ENCODE peak calls at places on chromosomes 12 and 14, in six cellular contexts. One of them, this sample, is unnamed.

GRCh38 chr12:54154708-54155316 is 34.0 kb downstream of the SMUG1 start:
- DNase-seq in GM12878: no peak
- DNase-seq in HepG2: no peak
- DNase-seq in K562: no peak
- DNase-seq in GM23338: no peak
- DNase-seq in H1: no peak
- DNase-seq in this sample: no peak

GRCh38 chr14:23831591-23831990 is 122.0 kb upstream of the DHRS4 start:
- DNase-seq in GM12878: no peak
- DNase-seq in HepG2: no peak
- DNase-seq in K562: no peak
- DNase-seq in GM23338: no peak
- DNase-seq in H1: no peak
- DNase-seq in this sample: no peak

GRCh38 chr12:6553051-6553868 is 2.6 kb downstream of the IFFO1 start:
- DNase-seq in GM12878: no peak
- DNase-seq in HepG2: no peak
- DNase-seq in K562: no peak
- DNase-seq in GM23338: no peak
- DNase-seq in H1: no peak
- DNase-seq in this sample: no peak

GRCh38 chr12:58313091-58313855 is 371.9 kb downstream of the ATP23 start:
- DNase-seq in GM12878: no peak
- DNase-seq in HepG2: no peak
- DNase-seq in K562: no peak
- DNase-seq in GM23338: no peak
- DNase-seq in H1: no peak
- DNase-seq in this sample: no peak

GRCh38 chr12:104928036-104928770 is 29.9 kb downstream of the SLC41A2 start:
- DNase-seq in GM12878: no peak
- DNase-seq in HepG2: no peak
- DNase-seq in K562: no peak
- DNase-seq in GM23338: no peak
- DNase-seq in H1: no peak
- DNase-seq in this sample: no peak

GRCh38 chr12:47833591-47834012 is 13.9 kb upstream of the HDAC7 start:
- DNase-seq in GM12878: no peak
- DNase-seq in HepG2: no peak
- DNase-seq in K562: no peak
- DNase-seq in GM23338: no peak
- DNase-seq in H1: no peak
- DNase-seq in this sample: no peak

GRCh38 chr14:24310666-24311604 is at the start of gene LTB4R:
- DNase-seq in GM12878: no peak
- DNase-seq in HepG2: no peak
- DNase-seq in K562: no peak
- DNase-seq in GM23338: peak
- DNase-seq in H1: no peak
- DNase-seq in this sample: peak

GRCh38 chr12:123914726-123915345 is 57.8 kb downstream of the CCDC92 start:
- DNase-seq in GM12878: no peak
- DNase-seq in HepG2: no peak
- DNase-seq in K562: no peak
- DNase-seq in GM23338: peak
- DNase-seq in H1: no peak
- DNase-seq in this sample: peak

GRCh38 chr14:96237641-96238040 is 18.4 kb upstream of the BDKRB1 start:
- DNase-seq in GM12878: no peak
- DNase-seq in HepG2: no peak
- DNase-seq in K562: no peak
- DNase-seq in GM23338: no peak
- DNase-seq in H1: no peak
- DNase-seq in this sample: no peak

GRCh38 chr12:80936642-80937390 is 918 bp downstream of the LIN7A start:
- DNase-seq in GM12878: no peak
- DNase-seq in HepG2: peak
- DNase-seq in K562: no peak
- DNase-seq in GM23338: peak
- DNase-seq in H1: peak
- DNase-seq in this sample: peak

GRCh38 chr14:26841920-26842741 is 244.3 kb upstream of the NOVA1 start:
- DNase-seq in GM12878: no peak
- DNase-seq in HepG2: peak
- DNase-seq in K562: no peak
- DNase-seq in GM23338: no peak
- DNase-seq in H1: no peak
- DNase-seq in this sample: no peak

GRCh38 chr14:49478784-49479183 is 107.4 kb downstream of the RPS29 start:
- DNase-seq in GM12878: no peak
- DNase-seq in HepG2: no peak
- DNase-seq in K562: no peak
- DNase-seq in GM23338: no peak
- DNase-seq in H1: no peak
- DNase-seq in this sample: no peak

GRCh38 chr14:75303415-75303814 is 24.8 kb downstream of the FOS start:
- DNase-seq in GM12878: no peak
- DNase-seq in HepG2: peak
- DNase-seq in K562: peak
- DNase-seq in GM23338: peak
- DNase-seq in H1: no peak
- DNase-seq in this sample: peak
- TF ChIP-seq CREB1 in GM12878: no peak
- TF ChIP-seq CREB1 in HepG2: no peak
- TF ChIP-seq CREB1 in K562: no peak
- TF ChIP-seq CREB1 in GM23338: no peak
- TF ChIP-seq CREB1 in H1: no peak
- TF ChIP-seq CREB1 in this sample: no peak

GRCh38 chr12:49827351-49828099 is 688 bp downstream of the NCKAP5L start:
- DNase-seq in GM12878: no peak
- DNase-seq in HepG2: peak
- DNase-seq in K562: peak
- DNase-seq in GM23338: peak
- DNase-seq in H1: no peak
- DNase-seq in this sample: peak

GRCh38 chr12:49825360-49825970 is 2.7 kb downstream of the NCKAP5L start:
- DNase-seq in GM12878: no peak
- DNase-seq in HepG2: no peak
- DNase-seq in K562: no peak
- DNase-seq in GM23338: peak
- DNase-seq in H1: no peak
- DNase-seq in this sample: no peak

GRCh38 chr12:49824416-49824815 is 3.8 kb downstream of the NCKAP5L start:
- DNase-seq in GM12878: no peak
- DNase-seq in HepG2: no peak
- DNase-seq in K562: no peak
- DNase-seq in GM23338: no peak
- DNase-seq in H1: no peak
- DNase-seq in this sample: no peak

GRCh38 chr12:49824886-49825285 is 3.3 kb downstream of the NCKAP5L start:
- DNase-seq in GM12878: no peak
- DNase-seq in HepG2: no peak
- DNase-seq in K562: no peak
- DNase-seq in GM23338: no peak
- DNase-seq in H1: no peak
- DNase-seq in this sample: no peak

GRCh38 chr12:49825971-49826421 is 2.2 kb downstream of the NCKAP5L start:
- DNase-seq in GM12878: no peak
- DNase-seq in HepG2: no peak
- DNase-seq in K562: no peak
- DNase-seq in GM23338: no peak
- DNase-seq in H1: no peak
- DNase-seq in this sample: no peak
- TF ChIP-seq CREB1 in GM12878: no peak
- TF ChIP-seq CREB1 in HepG2: no peak
- TF ChIP-seq CREB1 in K562: no peak
- TF ChIP-seq CREB1 in GM23338: no peak
- TF ChIP-seq CREB1 in H1: no peak
- TF ChIP-seq CREB1 in this sample: no peak

GRCh38 chr12:112979281-112979680 is 962 bp downstream of the OAS2 start:
- DNase-seq in GM12878: peak
- DNase-seq in HepG2: no peak
- DNase-seq in K562: no peak
- DNase-seq in GM23338: no peak
- DNase-seq in H1: no peak
- DNase-seq in this sample: no peak

GRCh38 chr12:112978163-112979081 is at the start of gene OAS2:
- DNase-seq in GM12878: peak
- DNase-seq in HepG2: peak
- DNase-seq in K562: no peak
- DNase-seq in GM23338: peak
- DNase-seq in H1: no peak
- DNase-seq in this sample: no peak

GRCh38 chr12:112974904-112975303 is 3.4 kb upstream of the OAS2 start:
- DNase-seq in GM12878: no peak
- DNase-seq in HepG2: no peak
- DNase-seq in K562: no peak
- DNase-seq in GM23338: no peak
- DNase-seq in H1: no peak
- DNase-seq in this sample: no peak

GRCh38 chr12:112977641-112978040 is 678 bp upstream of the OAS2 start:
- DNase-seq in GM12878: no peak
- DNase-seq in HepG2: no peak
- DNase-seq in K562: no peak
- DNase-seq in GM23338: no peak
- DNase-seq in H1: no peak
- DNase-seq in this sample: no peak

GRCh38 chr12:112977139-112977538 is 1.2 kb upstream of the OAS2 start:
- DNase-seq in GM12878: no peak
- DNase-seq in HepG2: no peak
- DNase-seq in K562: no peak
- DNase-seq in GM23338: no peak
- DNase-seq in H1: no peak
- DNase-seq in this sample: no peak
- TF ChIP-seq CREB1 in GM12878: no peak
- TF ChIP-seq CREB1 in HepG2: no peak
- TF ChIP-seq CREB1 in K562: no peak
- TF ChIP-seq CREB1 in GM23338: no peak
- TF ChIP-seq CREB1 in H1: no peak
- TF ChIP-seq CREB1 in this sample: no peak

DNA sequence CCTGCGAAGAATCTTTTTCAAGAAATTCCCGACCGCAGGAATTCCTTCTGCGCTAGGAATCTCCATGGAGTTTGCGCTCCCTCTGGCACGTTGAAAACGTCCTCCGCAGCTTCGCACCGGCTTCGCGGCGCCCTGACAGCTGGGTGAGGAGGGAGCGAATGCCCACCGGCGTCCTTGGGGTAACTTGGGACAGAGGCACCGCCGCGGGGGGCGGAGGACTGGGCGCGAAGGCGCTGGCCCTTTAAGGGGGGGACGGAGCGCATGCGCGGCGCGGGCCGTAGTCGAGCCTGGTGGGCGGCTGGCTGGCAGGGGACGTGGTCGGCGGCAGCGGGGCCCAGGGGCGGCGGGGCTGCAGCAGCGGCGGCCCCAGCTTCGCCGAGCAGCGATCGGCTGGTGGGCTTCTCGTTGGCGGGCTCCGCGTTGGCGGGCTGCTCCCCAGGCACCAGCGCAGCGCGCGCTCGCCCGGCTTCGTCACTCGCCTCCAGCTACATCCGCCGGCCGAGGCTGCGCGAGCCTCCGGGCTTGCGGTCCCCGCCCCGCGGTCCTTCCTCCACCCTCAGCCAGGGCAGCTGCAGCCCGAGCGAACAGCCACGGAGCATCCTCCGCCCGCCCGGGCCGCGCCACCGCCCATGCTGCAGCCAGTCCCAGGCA is at the start of gene VASH1:
- DNase-seq in GM12878: no peak
- DNase-seq in HepG2: no peak
- DNase-seq in K562: peak
- DNase-seq in GM23338: peak
- DNase-seq in H1: no peak
- DNase-seq in this sample: peak
- TF ChIP-seq CREB1 in GM12878: no peak
- TF ChIP-seq CREB1 in HepG2: no peak
- TF ChIP-seq CREB1 in K562: no peak
- TF ChIP-seq CREB1 in GM23338: no peak
- TF ChIP-seq CREB1 in H1: peak
- TF ChIP-seq CREB1 in this sample: no peak

DNA sequence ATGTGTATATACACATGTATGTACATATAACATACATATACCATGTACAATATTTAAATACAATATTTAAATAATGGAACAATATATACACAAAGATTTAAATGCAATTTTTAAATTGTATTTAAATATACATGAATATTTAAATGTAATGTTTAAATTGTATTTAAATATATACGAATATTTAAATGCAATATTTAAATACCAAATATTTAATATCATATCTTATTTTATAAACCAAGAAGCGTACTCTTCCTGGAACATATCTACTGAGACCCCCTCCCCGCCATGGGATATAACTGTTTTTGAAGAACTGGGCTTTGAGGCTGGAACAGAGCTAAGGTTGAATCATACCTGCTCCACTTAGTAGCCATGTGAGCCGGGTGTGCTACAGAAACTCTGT is 29.8 kb upstream of the RIMBP2 start:
- DNase-seq in GM12878: no peak
- DNase-seq in HepG2: no peak
- DNase-seq in K562: no peak
- DNase-seq in GM23338: no peak
- DNase-seq in H1: no peak
- DNase-seq in this sample: no peak
- TF ChIP-seq CREB1 in GM12878: no peak
- TF ChIP-seq CREB1 in HepG2: no peak
- TF ChIP-seq CREB1 in K562: no peak
- TF ChIP-seq CREB1 in GM23338: no peak
- TF ChIP-seq CREB1 in H1: no peak
- TF ChIP-seq CREB1 in this sample: no peak